ENCODE peak calls at places on chromosome 2, in seven cellular contexts. One of them, this sample, is unnamed. For H3K36me3, the result is how much of the 10 kb centered on the place peaks cover.

GRCh38 chr2:219493086-219493485 is 5.6 kb upstream of the GMPPA start:
- DNase-seq in keratinocyte: no peak
- DNase-seq in neural progenitor cell: no peak
- DNase-seq in GM23248: no peak
- DNase-seq in GM23338: no peak
- DNase-seq in A673: no peak
- DNase-seq in HCT116: no peak
- DNase-seq in this sample: no peak

GRCh38 chr2:105607920-105608504 is 136.7 kb upstream of the NCK2 start:
- DNase-seq in keratinocyte: no peak
- DNase-seq in neural progenitor cell: no peak
- DNase-seq in GM23248: no peak
- DNase-seq in GM23338: no peak
- DNase-seq in A673: no peak
- DNase-seq in HCT116: no peak
- DNase-seq in this sample: peak

GRCh38 chr2:204468689-204469429 is 76.4 kb upstream of the PARD3B start:
- DNase-seq in keratinocyte: no peak
- DNase-seq in neural progenitor cell: no peak
- DNase-seq in GM23248: peak
- DNase-seq in GM23338: no peak
- DNase-seq in A673: peak
- DNase-seq in HCT116: no peak
- DNase-seq in this sample: no peak

GRCh38 chr2:28927878-28928277 is 33.4 kb downstream of the WDR43 start:
- DNase-seq in keratinocyte: peak
- DNase-seq in neural progenitor cell: no peak
- DNase-seq in GM23248: peak
- DNase-seq in GM23338: no peak
- DNase-seq in A673: no peak
- DNase-seq in HCT116: no peak
- DNase-seq in this sample: no peak

GRCh38 chr2:226715347-226715990 is 84.2 kb downstream of the IRS1 start:
- DNase-seq in keratinocyte: no peak
- DNase-seq in neural progenitor cell: no peak
- DNase-seq in GM23248: no peak
- DNase-seq in GM23338: no peak
- DNase-seq in A673: no peak
- DNase-seq in HCT116: no peak
- DNase-seq in this sample: no peak

GRCh38 chr2:173229086-173229485 is 125.6 kb upstream of the CDCA7 start:
- DNase-seq in keratinocyte: no peak
- DNase-seq in neural progenitor cell: no peak
- DNase-seq in GM23248: no peak
- DNase-seq in GM23338: no peak
- DNase-seq in A673: no peak
- DNase-seq in HCT116: no peak
- DNase-seq in this sample: no peak

GRCh38 chr2:127173073-127173472 is 47.0 kb downstream of the CYP27C1 start:
- DNase-seq in keratinocyte: peak
- DNase-seq in neural progenitor cell: no peak
- DNase-seq in GM23248: peak
- DNase-seq in GM23338: no peak
- DNase-seq in A673: no peak
- DNase-seq in HCT116: no peak
- DNase-seq in this sample: no peak

GRCh38 chr2:88692187-88692586 is 714 bp downstream of the RPIA start:
- DNase-seq in keratinocyte: no peak
- DNase-seq in neural progenitor cell: no peak
- DNase-seq in GM23248: peak
- DNase-seq in GM23338: peak
- DNase-seq in A673: peak
- DNase-seq in HCT116: no peak
- DNase-seq in this sample: peak

GRCh38 chr2:60092781-60093180 is 460.7 kb downstream of the BCL11A start:
- DNase-seq in keratinocyte: no peak
- DNase-seq in neural progenitor cell: no peak
- DNase-seq in GM23248: no peak
- DNase-seq in GM23338: no peak
- DNase-seq in A673: no peak
- DNase-seq in HCT116: no peak
- DNase-seq in this sample: no peak

GRCh38 chr2:182133195-182133891 is 147.7 kb downstream of the PPP1R1C start:
- DNase-seq in keratinocyte: no peak
- DNase-seq in neural progenitor cell: no peak
- DNase-seq in GM23248: peak
- DNase-seq in GM23338: no peak
- DNase-seq in A673: no peak
- DNase-seq in HCT116: no peak
- DNase-seq in this sample: no peak

GRCh38 chr2:191501390-191502168 is 176.4 kb upstream of the NABP1 start:
- DNase-seq in keratinocyte: no peak
- DNase-seq in neural progenitor cell: no peak
- DNase-seq in GM23248: peak
- DNase-seq in GM23338: no peak
- DNase-seq in A673: peak
- DNase-seq in HCT116: peak
- DNase-seq in this sample: no peak

GRCh38 chr2:158099716-158100115 is 2.0 kb upstream of the UPP2 start:
- DNase-seq in keratinocyte: no peak
- DNase-seq in neural progenitor cell: no peak
- DNase-seq in GM23248: peak
- DNase-seq in GM23338: no peak
- DNase-seq in A673: peak
- DNase-seq in HCT116: no peak
- DNase-seq in this sample: no peak

GRCh38 chr2:217527586-217528202 is 475.1 kb downstream of the TNS1 start:
- DNase-seq in keratinocyte: no peak
- DNase-seq in neural progenitor cell: no peak
- DNase-seq in GM23248: peak
- DNase-seq in GM23338: no peak
- DNase-seq in A673: no peak
- DNase-seq in HCT116: no peak
- DNase-seq in this sample: no peak

GRCh38 chr2:160214461-160215055 is 14.5 kb upstream of the ITGB6 start:
- DNase-seq in keratinocyte: peak
- DNase-seq in neural progenitor cell: no peak
- DNase-seq in GM23248: peak
- DNase-seq in GM23338: no peak
- DNase-seq in A673: no peak
- DNase-seq in HCT116: no peak
- DNase-seq in this sample: peak

GRCh38 chr2:181850914-181851560 is 40.5 kb upstream of the ITPRID2 start:
- DNase-seq in keratinocyte: no peak
- DNase-seq in neural progenitor cell: no peak
- DNase-seq in GM23248: no peak
- DNase-seq in GM23338: no peak
- DNase-seq in A673: peak
- DNase-seq in HCT116: no peak
- DNase-seq in this sample: no peak

GRCh38 chr2:1598041-1598710 is 146.1 kb downstream of the PXDN start:
- DNase-seq in keratinocyte: no peak
- DNase-seq in neural progenitor cell: no peak
- DNase-seq in GM23248: no peak
- DNase-seq in GM23338: no peak
- DNase-seq in A673: no peak
- DNase-seq in HCT116: no peak
- DNase-seq in this sample: no peak

GRCh38 chr2:34736482-34736881 is 1137.4 kb upstream of the FAM98A start:
- DNase-seq in keratinocyte: no peak
- DNase-seq in neural progenitor cell: no peak
- DNase-seq in GM23248: no peak
- DNase-seq in GM23338: no peak
- DNase-seq in A673: no peak
- DNase-seq in HCT116: no peak
- DNase-seq in this sample: no peak

GRCh38 chr2:174836345-174836999 is 72.2 kb upstream of the CHRNA1 start:
- DNase-seq in keratinocyte: peak
- DNase-seq in neural progenitor cell: no peak
- DNase-seq in GM23248: peak
- DNase-seq in GM23338: no peak
- DNase-seq in A673: no peak
- DNase-seq in HCT116: no peak
- DNase-seq in this sample: no peak

GRCh38 chr2:80365762-80366161 is 61.2 kb upstream of the LRRTM1 start:
- DNase-seq in keratinocyte: no peak
- DNase-seq in neural progenitor cell: peak
- DNase-seq in GM23248: no peak
- DNase-seq in GM23338: no peak
- DNase-seq in A673: peak
- DNase-seq in HCT116: no peak
- DNase-seq in this sample: no peak

GRCh38 chr2:106053581-106053980 is 140.5 kb downstream of the UXS1 start:
- DNase-seq in keratinocyte: no peak
- DNase-seq in neural progenitor cell: no peak
- DNase-seq in GM23248: peak
- DNase-seq in GM23338: no peak
- DNase-seq in A673: no peak
- DNase-seq in HCT116: no peak
- DNase-seq in this sample: no peak

GRCh38 chr2:131005229-131005935 is 87.9 kb downstream of the FAM168B start:
- DNase-seq in keratinocyte: no peak
- DNase-seq in neural progenitor cell: no peak
- DNase-seq in GM23248: no peak
- DNase-seq in GM23338: no peak
- DNase-seq in A673: no peak
- DNase-seq in HCT116: no peak
- DNase-seq in this sample: no peak

GRCh38 chr2:228527481-228527880 is 346.0 kb upstream of the SPHKAP start:
- DNase-seq in keratinocyte: no peak
- DNase-seq in neural progenitor cell: no peak
- DNase-seq in GM23248: no peak
- DNase-seq in GM23338: no peak
- DNase-seq in A673: no peak
- DNase-seq in HCT116: no peak
- DNase-seq in this sample: no peak
- TF ChIP-seq EZH2 in keratinocyte: no peak
- TF ChIP-seq EZH2 in neural progenitor cell: no peak
- TF ChIP-seq EZH2 in GM23248: no peak
- TF ChIP-seq EZH2 in GM23338: no peak
- TF ChIP-seq EZH2 in A673: no peak
- TF ChIP-seq EZH2 in HCT116: no peak
- TF ChIP-seq EZH2 in this sample: no peak

GRCh38 chr2:241751152-241751551 is 16.7 kb downstream of the D2HGDH start:
- DNase-seq in keratinocyte: no peak
- DNase-seq in neural progenitor cell: no peak
- DNase-seq in GM23248: no peak
- DNase-seq in GM23338: no peak
- DNase-seq in A673: no peak
- DNase-seq in HCT116: no peak
- DNase-seq in this sample: no peak

GRCh38 chr2:241751776-241752175 is 17.3 kb downstream of the D2HGDH start:
- DNase-seq in keratinocyte: no peak
- DNase-seq in neural progenitor cell: no peak
- DNase-seq in GM23248: no peak
- DNase-seq in GM23338: no peak
- DNase-seq in A673: no peak
- DNase-seq in HCT116: no peak
- DNase-seq in this sample: no peak

GRCh38 chr2:241752253-241752652 is 17.8 kb downstream of the D2HGDH start:
- DNase-seq in keratinocyte: no peak
- DNase-seq in neural progenitor cell: no peak
- DNase-seq in GM23248: no peak
- DNase-seq in GM23338: no peak
- DNase-seq in A673: no peak
- DNase-seq in HCT116: no peak
- DNase-seq in this sample: no peak

GRCh38 chr2:241748468-241749256 is 14.2 kb downstream of the D2HGDH start:
- DNase-seq in keratinocyte: no peak
- DNase-seq in neural progenitor cell: no peak
- DNase-seq in GM23248: no peak
- DNase-seq in GM23338: no peak
- DNase-seq in A673: no peak
- DNase-seq in HCT116: no peak
- DNase-seq in this sample: no peak

DNA sequence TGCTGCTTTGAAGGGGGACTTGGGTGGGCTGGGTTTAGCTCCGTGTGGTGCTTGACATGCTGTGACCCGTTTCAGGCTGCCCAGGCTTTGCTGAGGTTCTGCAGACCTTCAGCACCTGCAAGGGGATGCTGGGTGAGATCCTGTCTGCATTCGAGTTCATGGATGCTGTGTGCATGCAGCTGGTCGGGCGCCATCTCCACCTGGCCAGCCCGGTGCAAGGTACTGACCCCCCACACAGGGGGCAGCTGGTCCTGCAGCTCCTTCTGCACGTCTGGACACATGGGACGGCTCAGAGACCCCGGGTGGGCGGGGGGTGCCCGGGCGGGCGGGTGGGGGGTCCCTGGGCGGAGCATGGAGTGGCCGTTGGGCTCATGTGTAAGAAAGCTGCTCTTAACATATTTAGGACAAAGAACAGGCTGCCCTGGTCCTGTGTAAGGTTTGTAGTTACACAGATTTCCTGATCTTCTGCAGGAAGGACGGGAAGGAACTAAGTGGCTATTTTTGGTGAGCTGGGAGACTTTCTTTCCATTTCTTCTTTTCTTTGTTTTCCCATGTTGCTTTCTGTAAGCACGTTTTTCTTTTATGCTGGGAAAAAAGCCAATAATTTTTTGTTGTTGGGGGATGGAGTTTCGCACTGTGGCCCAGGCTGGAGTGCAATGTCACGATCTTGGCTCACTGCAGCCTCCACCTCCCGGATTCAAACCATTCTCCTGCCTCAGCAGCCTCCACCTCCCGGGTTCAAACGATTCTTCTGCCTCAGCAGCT is 15.8 kb downstream of the D2HGDH start:
- DNase-seq in keratinocyte: no peak
- DNase-seq in neural progenitor cell: no peak
- DNase-seq in GM23248: no peak
- DNase-seq in GM23338: no peak
- DNase-seq in A673: no peak
- DNase-seq in HCT116: no peak
- DNase-seq in this sample: no peak
- H3K36me3 ChIP-seq in keratinocyte: under half
- H3K36me3 ChIP-seq in neural progenitor cell: under half
- H3K36me3 ChIP-seq in GM23248: under half
- H3K36me3 ChIP-seq in GM23338: under half
- H3K36me3 ChIP-seq in A673: under half
- H3K36me3 ChIP-seq in HCT116: under half
- H3K36me3 ChIP-seq in this sample: under half

GRCh38 chr2:118841828-118842461 is 5.5 kb downstream of the EN1 start:
- DNase-seq in keratinocyte: no peak
- DNase-seq in neural progenitor cell: peak
- DNase-seq in GM23248: no peak
- DNase-seq in GM23338: peak
- DNase-seq in A673: no peak
- DNase-seq in HCT116: no peak
- DNase-seq in this sample: no peak
- TF ChIP-seq EZH2 in keratinocyte: no peak
- TF ChIP-seq EZH2 in neural progenitor cell: peak
- TF ChIP-seq EZH2 in GM23248: no peak
- TF ChIP-seq EZH2 in GM23338: peak
- TF ChIP-seq EZH2 in A673: no peak
- TF ChIP-seq EZH2 in HCT116: no peak
- TF ChIP-seq EZH2 in this sample: no peak

GRCh38 chr2:63893163-63893562 is 51.5 kb downstream of the UGP2 start:
- DNase-seq in keratinocyte: no peak
- DNase-seq in neural progenitor cell: no peak
- DNase-seq in GM23248: no peak
- DNase-seq in GM23338: no peak
- DNase-seq in A673: no peak
- DNase-seq in HCT116: no peak
- DNase-seq in this sample: no peak
- H3K36me3 ChIP-seq in keratinocyte: under half
- H3K36me3 ChIP-seq in neural progenitor cell: under half
- H3K36me3 ChIP-seq in GM23248: half or more
- H3K36me3 ChIP-seq in GM23338: under half
- H3K36me3 ChIP-seq in A673: under half
- H3K36me3 ChIP-seq in HCT116: under half
- H3K36me3 ChIP-seq in this sample: half or more